ENCODE peak calls at places on chromosomes 6 and 20, in eight cellular contexts. T, Z, V, W, R, H, L and G are unnamed samples.

GRCh38 chr6:158205220-158205944 is 37.2 kb downstream of the GTF2H5 start:
- DNase-seq in W (no peak), T (no peak), H (peak; percentile 53), Z (peak; percentile 71), L (peak; percentile 66), V (no peak), R (peak; percentile 40), G (no peak)

GRCh38 chr6:31543639-31544038 is 1.8 kb upstream of the DDX39B start:
- DNase-seq in Z (no peak), W (no peak), H (no peak), V (no peak), R (no peak), L (no peak), T (no peak), G (no peak)

GRCh38 chr20:50395258-50395729 is 114.9 kb upstream of the PTPN1 start:
- DNase-seq in T (no peak), R (peak; percentile 89), L (no peak), W (no peak), H (no peak), Z (peak; percentile 83), V (peak; percentile 87), G (peak; percentile 85)

GRCh38 chr20:60424267-60424904 is 466.2 kb downstream of the CDH26 start:
- DNase-seq in Z (no peak), V (no peak), R (no peak), H (no peak), W (no peak), T (no peak), L (no peak), G (no peak)

GRCh38 chr6:150527100-150527499 is 72.6 kb upstream of the PLEKHG1 start:
- DNase-seq in H (no peak), V (no peak), L (no peak), W (no peak), R (no peak), Z (no peak), T (no peak), G (no peak)

GRCh38 chr20:47274449-47275108 is 81.9 kb downstream of the ZMYND8 start:
- DNase-seq in H (peak; percentile 40), R (no peak), T (peak; percentile 87), W (no peak), V (no peak), Z (no peak), L (no peak), G (no peak)

GRCh38 chr6:17336425-17336824 is 55.3 kb downstream of the RBM24 start:
- DNase-seq in Z (no peak), T (no peak), L (no peak), H (no peak), W (no peak), R (no peak), V (no peak), G (no peak)

GRCh38 chr20:44644384-44645131 is 6.9 kb downstream of the ADA start:
- DNase-seq in H (no peak), Z (no peak), R (no peak), V (no peak), T (peak; percentile 21), W (peak; percentile 13), L (no peak), G (no peak)

GRCh38 chr20:1890469-1891262 is 4.5 kb upstream of the SIRPA start:
- DNase-seq in V (no peak), R (no peak), T (no peak), H (no peak), Z (no peak), W (no peak), L (no peak), G (peak; percentile 72)

GRCh38 chr20:21665687-21666446 is 39.6 kb upstream of the PAX1 start:
- DNase-seq in W (no peak), T (peak; percentile 22), R (no peak), L (no peak), V (no peak), H (no peak), Z (no peak), G (no peak)

GRCh38 chr20:60953311-60953710 is 298.8 kb upstream of the CDH4 start:
- DNase-seq in Z (no peak), V (no peak), W (no peak), T (no peak), H (no peak), L (peak; percentile 45), R (no peak), G (no peak)

GRCh38 chr6:7587631-7588100 is 2.3 kb upstream of the SNRNP48 start:
- DNase-seq in V (no peak), W (no peak), L (no peak), H (no peak), R (no peak), Z (peak; percentile 23), T (no peak), G (no peak)

GRCh38 chr6:30740993-30741784 is 1.3 kb downstream of the FLOT1 start:
- DNase-seq in T (no peak), W (no peak), H (no peak), V (no peak), R (no peak), Z (no peak), L (no peak), G (no peak)

DNA sequence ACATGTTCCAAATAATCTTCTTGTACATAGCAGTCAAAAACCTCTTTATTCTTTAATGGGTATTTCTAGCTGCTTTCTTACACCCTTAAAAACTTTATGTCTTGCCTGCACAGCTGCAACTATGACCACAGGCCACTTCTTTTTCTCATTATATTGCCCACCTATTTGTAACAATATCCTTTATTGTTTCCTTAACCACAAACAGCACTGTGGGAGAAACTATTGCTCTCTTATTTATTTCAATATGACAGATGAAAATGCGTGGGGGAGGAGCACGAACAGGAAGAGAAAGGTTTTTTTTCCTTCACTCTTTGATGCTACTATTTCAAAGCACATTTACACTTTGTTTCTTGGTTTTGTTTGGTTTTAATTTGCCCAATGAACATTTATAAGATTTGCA is 253.5 kb downstream of the GJA1 start:
- DNase-seq in Z (no peak), H (no peak), L (no peak), W (no peak), T (no peak), V (no peak), R (no peak), G (no peak)
- H3K4me3 ChIP-seq in Z (no peak overlapping the region), H (no peak overlapping the region), L (no peak overlapping the region), W (no peak overlapping the region), T (no peak overlapping the region), V (no peak overlapping the region), R (no peak overlapping the region), G (no peak overlapping the region)

GRCh38 chr6:46053034-46053933 is 37.6 kb upstream of the CLIC5 start:
- DNase-seq in V (no peak), R (no peak), W (no peak), H (no peak), Z (no peak), L (no peak), T (no peak), G (no peak)
- H3K4me1 ChIP-seq in V (peaks cover 36% of the 10 kb centered on the region), R (no peaks in the 10 kb centered on the region), W (no peaks in the 10 kb centered on the region), H (no peaks in the 10 kb centered on the region), Z (no peaks in the 10 kb centered on the region), L (peaks cover 3% of the 10 kb centered on the region), T (no peaks in the 10 kb centered on the region), G (no peaks in the 10 kb centered on the region)

DNA sequence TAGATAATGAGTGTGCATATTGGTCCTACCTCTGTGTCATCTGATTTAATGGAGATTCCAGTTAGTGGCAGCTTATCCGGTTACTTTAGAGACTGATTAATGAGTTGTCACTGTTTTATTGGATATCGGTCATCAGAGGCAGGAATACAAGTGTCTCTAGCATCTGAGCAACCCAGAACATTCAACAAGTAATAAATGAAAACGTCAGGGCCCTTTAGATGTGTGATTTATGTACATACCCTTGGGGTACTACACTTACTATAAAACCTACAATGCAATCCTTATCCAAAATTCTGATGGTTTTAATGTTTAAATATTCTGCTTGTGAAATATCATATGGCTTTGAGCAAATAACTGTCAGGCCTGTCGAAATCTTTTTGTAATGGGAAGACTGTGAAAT is 1117.9 kb upstream of the FLRT3 start:
- DNase-seq in W (no peak), L (no peak), Z (no peak), T (no peak), H (no peak), R (no peak), V (no peak), G (no peak)
- H3K4me3 ChIP-seq in W (no peak overlapping the region), L (no peak overlapping the region), Z (no peak overlapping the region), T (no peak overlapping the region), H (no peak overlapping the region), R (no peak overlapping the region), V (no peak overlapping the region), G (no peak overlapping the region)

GRCh38 chr6:13523826-13524622 is 36.6 kb upstream of the GFOD1 start:
- DNase-seq in T (no peak), W (no peak), L (no peak), R (no peak), H (no peak), V (no peak), Z (no peak), G (no peak)
- H3K4me1 ChIP-seq in T (no peaks in the 10 kb centered on the region), W (peaks cover 16% of the 10 kb centered on the region), L (peaks cover 8% of the 10 kb centered on the region), R (no peaks in the 10 kb centered on the region), H (no peaks in the 10 kb centered on the region), V (peaks cover 23% of the 10 kb centered on the region), Z (no peaks in the 10 kb centered on the region), G (peaks cover 65% of the 10 kb centered on the region)

DNA sequence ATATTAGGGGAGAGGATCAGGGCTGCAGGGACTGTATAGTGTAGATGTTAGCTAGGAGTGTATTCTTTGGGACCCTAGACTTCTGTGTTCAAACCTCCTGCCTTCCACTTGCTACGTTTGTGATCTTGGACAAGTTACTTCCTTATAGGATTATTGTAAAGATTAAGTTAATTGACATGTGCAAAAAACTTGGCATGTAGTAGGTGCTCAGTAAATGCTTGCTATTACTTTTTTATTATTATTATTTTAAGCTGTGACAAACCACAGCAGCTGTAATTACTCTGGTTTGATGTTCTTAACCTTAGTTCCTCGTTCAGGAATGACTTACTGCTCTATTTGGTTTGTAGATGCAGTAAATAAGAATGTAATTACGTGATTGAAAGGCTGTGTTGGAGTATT is 3.2 kb downstream of the ARFGEF2 start:
- DNase-seq in H (no peak), Z (no peak), V (no peak), W (no peak), L (no peak), R (no peak), T (no peak), G (no peak)
- H3K4me3 ChIP-seq in H (no peak overlapping the region), Z (no peak overlapping the region), V (no peak overlapping the region), W (no peak overlapping the region), L (no peak overlapping the region), R (no peak overlapping the region), T (no peak overlapping the region), G (no peak overlapping the region)

DNA sequence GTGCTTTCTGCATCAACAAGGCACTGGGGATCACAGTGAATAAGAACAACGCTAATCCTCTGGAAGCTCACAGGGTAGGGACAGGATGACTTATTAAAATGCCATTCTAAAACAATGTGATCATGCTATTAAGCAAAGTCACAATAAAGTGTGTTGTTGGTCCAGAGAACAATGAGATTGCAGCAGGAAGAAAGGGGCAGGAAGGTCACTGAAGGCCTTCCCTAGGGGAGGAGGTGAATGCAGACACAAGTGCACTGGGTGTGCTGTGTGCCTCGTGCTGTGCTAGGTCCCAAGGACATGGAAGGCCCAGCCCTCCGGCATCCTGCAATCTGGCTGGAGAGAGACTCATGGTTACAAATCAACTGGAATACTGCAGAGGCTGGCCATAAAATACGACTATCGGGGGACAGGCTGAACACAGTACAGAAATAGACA is 55.7 kb downstream of the LYRM4 start:
- DNase-seq in V (no peak), R (no peak), T (no peak), L (peak; percentile 39), H (no peak), W (no peak), Z (no peak), G (no peak)
- H3K4me1 ChIP-seq in V (peaks cover 26% of the 10 kb centered on the region), R (peaks cover 15% of the 10 kb centered on the region), T (peaks cover 21% of the 10 kb centered on the region), L (peaks cover 57% of the 10 kb centered on the region), H (peaks cover 3% of the 10 kb centered on the region), W (no peaks in the 10 kb centered on the region), Z (peaks cover 20% of the 10 kb centered on the region), G (peaks cover 37% of the 10 kb centered on the region)